ENCODE peak calls at places on chromosomes 12 and 14, in ten cellular contexts. M is fibroblast of lung, R is neural progenitor cell, O is A673, I is GM23338, K is PC-9, Z is endothelial cell of umbilical vein, X is HCT116, H is K562, T is H1. B is an unnamed sample.

GRCh38 chr12:95859344-95859816 is 628 bp downstream of the SNRPF start:
- DNase-seq in K (peak; percentile 54), X (no peak), O (peak; percentile 33), Z (no peak), H (peak; percentile 21), I (peak; percentile 65), M (peak; percentile 48), R (peak; percentile 46), T (no peak), B (peak; percentile 24)

GRCh38 chr12:131287938-131288797 is 334.5 kb downstream of the ADGRD1 start:
- DNase-seq in K (no peak), R (no peak), T (peak; percentile 34), H (no peak), I (no peak), X (no peak), O (no peak), Z (no peak), M (no peak), B (no peak)

GRCh38 chr14:60724080-60724618 is at the start of gene SIX4:
- DNase-seq in T (peak; percentile 77), Z (peak; percentile 85), O (peak; percentile 84), K (peak; percentile 93), R (peak; percentile 92), H (peak; percentile 84), M (peak; percentile 86), I (peak; percentile 94), X (peak; percentile 78), B (peak; percentile 87)

GRCh38 chr12:117727301-117727700 is 241.5 kb downstream of the KSR2 start:
- DNase-seq in O (no peak), Z (no peak), H (no peak), T (no peak), I (no peak), X (no peak), M (no peak), K (no peak), R (no peak), B (no peak)

GRCh38 chr12:56528836-56529235 is 7.2 kb downstream of the RBMS2 start:
- DNase-seq in M (peak; percentile 26), T (no peak), X (no peak), Z (no peak), K (no peak), O (no peak), I (no peak), H (no peak), R (no peak), B (no peak)

GRCh38 chr14:75399819-75400678 is 27.8 kb upstream of the JDP2 start:
- DNase-seq in T (no peak), Z (peak; percentile 49), X (no peak), I (no peak), H (no peak), O (peak; percentile 95), K (peak; percentile 100), R (no peak), M (peak; percentile 20), B (peak; percentile 53)

GRCh38 chr12:55965240-55965639 is 602 bp downstream of the PMEL start:
- DNase-seq in K (no peak), O (no peak), R (peak; percentile 75), H (no peak), I (peak; percentile 63), M (no peak), T (peak; percentile 48), Z (no peak), X (no peak), B (no peak)

GRCh38 chr14:51094282-51094821 is 553 bp downstream of the TRIM9 start:
- DNase-seq in X (no peak), K (no peak), I (peak; percentile 60), R (peak; percentile 57), H (no peak), Z (no peak), M (peak; percentile 7), T (peak; percentile 68), O (peak; percentile 33), B (peak; percentile 11)

GRCh38 chr14:102481791-102482238 is 27.8 kb downstream of the ANKRD9 start:
- DNase-seq in I (no peak), H (no peak), R (no peak), T (no peak), K (peak; percentile 98), O (no peak), M (peak; percentile 64), X (peak; percentile 21), Z (no peak), B (peak; percentile 63)

GRCh38 chr12:131136539-131136872 is 182.8 kb downstream of the ADGRD1 start:
- DNase-seq in R (no peak), X (no peak), K (no peak), O (no peak), T (no peak), M (no peak), Z (no peak), H (no peak), I (no peak), B (no peak)

GRCh38 chr12:6773662-6774351 is 1.5 kb downstream of the LAG3 start:
- DNase-seq in T (no peak), H (no peak), M (no peak), Z (no peak), X (no peak), I (peak; percentile 66), O (no peak), K (no peak), R (peak; percentile 66), B (no peak)

GRCh38 chr12:123519151-123520001 is 14.1 kb downstream of the RILPL1 start:
- DNase-seq in M (peak; percentile 85), Z (peak; percentile 52), K (peak; percentile 95), T (no peak), O (no peak), H (no peak), I (peak; percentile 38), X (no peak), R (no peak), B (peak; percentile 63)

GRCh38 chr14:31410048-31410654 is 10.2 kb downstream of the HEATR5A start:
- DNase-seq in X (no peak), H (no peak), Z (no peak), M (no peak), R (peak; percentile 15), K (no peak), O (no peak), I (no peak), T (no peak), B (no peak)

GRCh38 chr14:103522028-103522581 is 525 bp downstream of the CKB start:
- DNase-seq in R (peak; percentile 66), I (peak; percentile 57), Z (no peak), K (no peak), H (peak; percentile 63), T (peak; percentile 70), O (no peak), X (no peak), M (no peak), B (no peak)

GRCh38 chr12:81800298-81801148 is 41.4 kb upstream of the PPFIA2 start:
- DNase-seq in O (no peak), H (no peak), K (no peak), Z (no peak), R (peak; percentile 9), I (peak; percentile 49), M (peak; percentile 79), T (no peak), X (no peak), B (no peak)

GRCh38 chr14:32201816-32202467 is at the start of gene RNU6-7:
- DNase-seq in O (peak; percentile 75), T (peak; percentile 52), R (peak; percentile 66), K (peak; percentile 42), M (peak; percentile 32), H (no peak), X (no peak), Z (no peak), I (peak; percentile 45), B (peak; percentile 43)

GRCh38 chr14:22276913-22277816 is 311.9 kb downstream of the DAD1 start:
- DNase-seq in R (peak; percentile 34), Z (peak; percentile 37), H (peak; percentile 6), O (peak; percentile 45), K (no peak), M (peak; percentile 14), X (peak; percentile 12), I (peak; percentile 57), T (no peak), B (peak; percentile 50)

GRCh38 chr12:16118586-16118985 is 158.9 kb downstream of the SLC15A5 start:
- DNase-seq in K (no peak), T (no peak), M (peak; percentile 11), Z (no peak), X (no peak), H (no peak), R (peak; percentile 47), O (no peak), I (peak; percentile 57), B (no peak)

GRCh38 chr14:68535404-68536024 is 257.4 kb downstream of the ZFP36L1 start:
- DNase-seq in R (no peak), Z (no peak), X (peak; percentile 79), I (no peak), M (peak; percentile 98), K (peak; percentile 64), H (no peak), T (no peak), O (no peak), B (no peak)

GRCh38 chr12:90091809-90092208 is 383.2 kb upstream of the ATP2B1 start:
- DNase-seq in R (no peak), O (no peak), H (no peak), X (no peak), I (no peak), Z (no peak), K (no peak), M (no peak), T (no peak), B (no peak)
- H3K27ac ChIP-seq in R (peak overlapping the region; percentile 80), O (peak overlapping the region; percentile 79), H (no peak overlapping the region), X (peak overlapping the region; percentile 18), I (no peak overlapping the region), Z (no peak overlapping the region), K (peak overlapping the region; percentile 95), M (peak overlapping the region; percentile 23), T (no peak overlapping the region), B (peak overlapping the region; percentile 68)

GRCh38 chr12:110937104-110937641 is 16.8 kb upstream of the MYL2 start:
- DNase-seq in O (peak; percentile 72), H (peak; percentile 79), R (peak; percentile 81), I (peak; percentile 96), X (peak; percentile 57), K (peak; percentile 36), M (peak; percentile 20), Z (peak; percentile 56), T (peak; percentile 95), B (peak; percentile 72)
- TF ChIP-seq EZH2 in O (no peak), H (no peak), R (no peak), I (no peak), X (no peak), K (no peak), M (no peak), Z (no peak), T (no peak), B (no peak)

GRCh38 chr12:27107976-27108375 is 25.6 kb upstream of the C12orf71 start:
- DNase-seq in O (no peak), Z (no peak), H (no peak), I (no peak), T (no peak), M (no peak), X (no peak), K (no peak), R (no peak), B (no peak)

GRCh38 chr12:27109339-27110023 is 27.1 kb upstream of the C12orf71 start:
- DNase-seq in Z (no peak), X (no peak), H (no peak), T (no peak), O (no peak), K (no peak), R (no peak), I (no peak), M (peak; percentile 35), B (no peak)

GRCh38 chr12:27112891-27113290 is 30.5 kb upstream of the C12orf71 start:
- DNase-seq in I (no peak), O (peak; percentile 64), T (no peak), M (no peak), X (no peak), Z (no peak), H (no peak), R (no peak), K (no peak), B (no peak)
- H3K4me3 ChIP-seq in I (no peak overlapping the region), O (no peak overlapping the region), T (no peak overlapping the region), M (no peak overlapping the region), X (no peak overlapping the region), Z (no peak overlapping the region), H (no peak overlapping the region), R (no peak overlapping the region), K (no peak overlapping the region), B (no peak overlapping the region)

GRCh38 chr12:92032965-92033364 is 112.7 kb downstream of the BTG1 start:
- DNase-seq in T (no peak), X (no peak), M (no peak), O (no peak), R (no peak), H (no peak), K (no peak), I (no peak), Z (no peak), B (no peak)
- H3K27ac ChIP-seq in T (no peak overlapping the region), X (no peak overlapping the region), M (no peak overlapping the region), O (no peak overlapping the region), R (no peak overlapping the region), H (no peak overlapping the region), K (no peak overlapping the region), I (no peak overlapping the region), Z (no peak overlapping the region), B (no peak overlapping the region)